ENCODE peak calls at places on chromosomes 7 and 10, in four cellular contexts. D is PC-9, I is SK-N-SH, L is MM.1S. S is an unnamed sample.
A peak's percentile ranks its signal among the peaks of the same experiment; 100 is the strongest.

GRCh38 chr7:35553498-35553897 is 141.4 kb downstream of the HERPUD2 start:
- DNase-seq in L (no peak), D (no peak), I (no peak), S (no peak)

GRCh38 chr7:2525931-2526630 is 6.5 kb downstream of the LFNG start:
- DNase-seq in D (no peak), I (no peak), L (no peak), S (no peak)

GRCh38 chr7:31123726-31124125 is 71.6 kb downstream of the ADCYAP1R1 start:
- DNase-seq in I (no peak), L (no peak), D (no peak), S (no peak)

GRCh38 chr10:110508806-110509544 is 11.3 kb downstream of the DUSP5 start:
- DNase-seq in D (no peak), L (no peak), I (no peak), S (no peak)

GRCh38 chr7:50595538-50596102 is 30.4 kb upstream of the DDC start:
- DNase-seq in D (no peak), L (peak; percentile 60), I (peak; percentile 76), S (peak; percentile 65)

GRCh38 chr10:34739915-34740314 is 75.2 kb downstream of the PARD3 start:
- DNase-seq in I (no peak), L (peak; percentile 34), D (no peak), S (peak; percentile 73)

GRCh38 chr7:134196439-134196838 is 69.3 kb downstream of the LRGUK start:
- DNase-seq in L (no peak), I (peak; percentile 27), D (no peak), S (no peak)

GRCh38 chr10:112953075-112953501 is 3.0 kb downstream of the TCF7L2 start:
- DNase-seq in D (no peak), L (no peak), I (no peak), S (peak; percentile 60)

GRCh38 chr10:113300628-113301027 is 252.2 kb upstream of the HABP2 start:
- DNase-seq in L (no peak), I (no peak), D (no peak), S (no peak)

GRCh38 chr10:133251388-133252222 is 13.9 kb downstream of the VENTX start:
- DNase-seq in I (no peak), D (no peak), L (no peak), S (no peak)

GRCh38 chr10:113492181-113492580 is 60.7 kb upstream of the HABP2 start:
- DNase-seq in I (no peak), D (no peak), L (no peak), S (peak; percentile 75)

GRCh38 chr10:117553171-117553814 is 10.7 kb downstream of the EMX2 start:
- DNase-seq in D (no peak), I (no peak), L (no peak), S (peak; percentile 84)

GRCh38 chr7:115124409-115124939 is 202.6 kb downstream of the MDFIC start:
- DNase-seq in L (no peak), I (no peak), D (no peak), S (no peak)

GRCh38 chr10:48579251-48579960 is 25.5 kb downstream of the ARHGAP22 start:
- DNase-seq in I (peak; percentile 68), D (no peak), L (no peak), S (peak; percentile 53)

GRCh38 chr7:35987016-35987415 is 166.0 kb upstream of the EEPD1 start:
- DNase-seq in I (no peak), L (no peak), D (no peak), S (no peak)

GRCh38 chr7:35908305-35909223 is 107.7 kb downstream of the SEPTIN7 start:
- DNase-seq in L (no peak), D (no peak), I (no peak), S (no peak)

GRCh38 chr7:23394828-23395227 is 75.5 kb downstream of the IGF2BP3 start:
- DNase-seq in I (no peak), D (no peak), L (no peak), S (peak; percentile 60)

GRCh38 chr7:47882635-47883034 is 65.6 kb downstream of the PKD1L1 start:
- DNase-seq in D (no peak), L (no peak), I (no peak), S (no peak)

GRCh38 chr7:129494041-129494440 is 8.3 kb upstream of the SMKR1 start:
- DNase-seq in I (no peak), L (peak; percentile 53), D (no peak), S (peak; percentile 93)

GRCh38 chr7:41247128-41247865 is 455.6 kb downstream of the INHBA start:
- DNase-seq in L (no peak), D (peak; percentile 99), I (no peak), S (no peak)

GRCh38 chr10:72275351-72276012 is 1.8 kb downstream of the DDIT4 start:
- DNase-seq in D (no peak), I (no peak), L (no peak), S (no peak)

GRCh38 chr7:134470864-134471263 is 12.0 kb upstream of the AKR1B1 start:
- DNase-seq in L (no peak), I (no peak), D (peak; percentile 80), S (peak; percentile 80)

GRCh38 chr10:6416892-6417512 is 163.1 kb downstream of the PRKCQ start:
- DNase-seq in I (peak; percentile 44), D (no peak), L (peak; percentile 56), S (peak; percentile 61)

GRCh38 chr10:128086003-128086863 is 40.0 kb downstream of the MKI67 start:
- DNase-seq in L (no peak), D (no peak), I (no peak), S (peak; percentile 14)

GRCh38 chr7:122770943-122771342 is 68.2 kb upstream of the RNF148 start:
- DNase-seq in L (no peak), D (no peak), I (no peak), S (no peak)

GRCh38 chr7:17502209-17502810 is 203.9 kb downstream of the AHR start:
- DNase-seq in I (no peak), D (no peak), L (no peak), S (peak; percentile 17)

GRCh38 chr7:50793115-50793946 is 10.6 kb upstream of the GRB10 start:
- DNase-seq in L (peak; percentile 11), D (no peak), I (peak; percentile 67), S (peak; percentile 75)

GRCh38 chr7:47721670-47722069 is 139.8 kb upstream of the TNS3 start:
- DNase-seq in L (no peak), D (no peak), I (no peak), S (no peak)

GRCh38 chr7:122675621-122676020 is 23.3 kb downstream of the RNF133 start:
- DNase-seq in L (no peak), D (no peak), I (no peak), S (no peak)

GRCh38 chr7:51265066-51265907 is 51.3 kb downstream of the COBL start:
- DNase-seq in L (no peak), I (no peak), D (no peak), S (no peak)

GRCh38 chr10:111879964-111880363 is 303.6 kb downstream of the GPAM start:
- DNase-seq in I (no peak), D (no peak), L (no peak), S (no peak)

GRCh38 chr7:149776305-149776704 is 2.9 kb upstream of the ZNF467 start:
- DNase-seq in I (peak; percentile 86), D (no peak), L (no peak), S (no peak)

GRCh38 chr7:116525298-116525912 is 569 bp downstream of the CAV1 start:
- DNase-seq in D (no peak), L (peak; percentile 74), I (peak; percentile 49), S (peak; percentile 52)

GRCh38 chr7:97342512-97342911 is 225.0 kb downstream of the SDHAF3 start:
- DNase-seq in I (no peak), D (no peak), L (no peak), S (no peak)
- H3F3A ChIP-seq in I (no peaks in the 10 kb centered on the region), D (no peaks in the 10 kb centered on the region), L (no peaks in the 10 kb centered on the region), S (no peaks in the 10 kb centered on the region)

GRCh38 chr7:18531539-18531938 is 36.0 kb downstream of the HDAC9 start:
- DNase-seq in D (no peak), L (no peak), I (no peak), S (no peak)

GRCh38 chr7:18532813-18533212 is 37.3 kb downstream of the HDAC9 start:
- DNase-seq in L (no peak), I (no peak), D (no peak), S (no peak)

GRCh38 chr7:18534481-18534880 is 38.9 kb downstream of the HDAC9 start:
- DNase-seq in L (no peak), I (no peak), D (no peak), S (no peak)

GRCh38 chr7:18538554-18539250 is 43.2 kb downstream of the HDAC9 start:
- DNase-seq in L (no peak), I (no peak), D (no peak), S (no peak)

DNA sequence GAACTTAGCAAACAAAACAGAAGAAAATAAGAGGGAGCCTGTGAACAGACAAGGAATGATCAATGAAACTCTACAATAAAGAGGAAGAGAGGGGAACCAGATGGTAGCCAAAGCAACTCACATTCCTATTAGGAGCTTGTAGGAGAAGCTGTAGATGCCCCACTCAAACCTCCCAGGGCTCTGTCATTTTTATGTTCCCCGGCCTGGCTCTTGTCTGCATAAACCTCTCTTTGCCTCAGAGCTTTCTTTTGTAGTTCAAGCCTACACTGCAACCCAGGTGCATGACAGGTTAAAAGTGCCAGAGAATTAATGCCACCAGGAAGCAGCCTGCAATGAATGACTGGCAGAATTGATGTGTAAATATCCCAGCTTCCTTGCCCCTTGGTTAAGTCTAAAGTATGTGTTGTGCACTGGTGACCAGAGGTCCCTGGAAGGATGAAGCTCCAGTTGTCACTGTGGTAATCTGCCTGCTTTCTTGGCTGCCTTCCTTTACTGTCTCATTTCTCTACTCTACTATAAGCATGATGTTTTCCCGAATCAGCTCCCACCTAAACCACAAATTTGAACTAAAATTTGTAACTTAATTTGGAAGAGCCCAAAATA is 40.4 kb downstream of the HDAC9 start:
- DNase-seq in D (no peak), I (no peak), L (no peak), S (no peak)
- H3K27ac ChIP-seq in D (no peak overlapping the region), I (peak overlapping the region; percentile 2), L (no peak overlapping the region), S (no peak overlapping the region)

DNA sequence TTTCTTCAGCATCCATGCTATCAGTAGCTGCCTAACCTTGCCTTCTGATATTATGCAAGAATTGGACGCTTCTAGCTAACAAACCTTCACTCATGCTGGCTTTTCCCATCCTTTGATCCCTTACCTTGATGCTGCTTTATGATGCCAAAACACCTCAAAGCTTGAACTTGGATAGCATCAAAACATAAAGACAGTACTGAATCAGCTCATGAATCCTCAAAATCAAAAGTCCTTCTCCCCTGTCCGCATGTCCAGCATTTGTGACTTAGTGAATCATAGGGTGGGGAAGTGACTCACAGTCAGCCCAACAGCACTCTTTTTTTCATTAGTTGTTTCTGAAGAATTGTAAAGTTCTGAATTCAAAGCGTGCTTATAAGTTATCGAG is 89.5 kb upstream of the PIK3CG start:
- DNase-seq in L (no peak), D (peak; percentile 75), I (no peak), S (peak; percentile 87)
- H2AFZ ChIP-seq in L (no peak overlapping the region), D (peak overlapping the region; percentile 14), I (peak overlapping the region; percentile 75), S (peak overlapping the region; percentile 57)

DNA sequence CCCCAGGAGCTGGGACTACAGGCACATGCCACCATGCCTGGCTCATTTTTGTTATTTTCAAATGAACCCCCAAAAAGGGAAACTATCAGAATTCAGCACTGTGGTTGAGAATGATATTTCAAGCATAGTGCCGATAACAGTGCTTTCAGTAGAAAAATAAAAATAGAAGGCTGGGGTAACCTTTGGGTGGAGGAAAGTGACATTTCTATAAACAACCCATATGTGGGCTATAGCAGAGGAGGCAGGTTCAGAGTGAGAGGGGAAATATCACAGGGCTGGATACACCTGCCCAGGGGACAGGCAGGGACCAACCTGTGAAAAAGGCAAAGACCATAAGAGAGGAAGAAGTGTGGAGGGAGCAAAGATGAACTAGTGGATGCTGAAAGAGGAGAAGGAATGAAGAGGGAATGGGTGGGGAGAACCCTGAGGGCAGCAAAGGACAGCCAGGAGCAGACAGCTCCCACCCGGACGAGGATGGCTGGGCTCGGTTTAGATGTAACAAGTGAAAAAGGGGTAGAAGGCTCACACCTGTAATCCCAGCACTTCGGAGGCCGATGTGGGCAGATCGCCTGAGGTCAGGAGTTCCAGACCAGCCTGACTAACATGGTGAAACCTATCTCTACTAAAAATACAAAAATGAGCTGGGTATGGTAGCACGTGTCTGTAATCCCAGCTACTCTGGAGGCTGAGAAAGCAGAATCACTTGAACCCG is 56.5 kb downstream of the MAP3K8 start:
- DNase-seq in D (no peak), L (no peak), I (no peak), S (no peak)
- H3F3A ChIP-seq in D (peaks cover 16% of the 10 kb centered on the region), L (no peaks in the 10 kb centered on the region), I (no peaks in the 10 kb centered on the region), S (peaks cover 10% of the 10 kb centered on the region)

S was measured in GM23248.